ENCODE peak calls at places on chromosomes 3 and 15, in eight cellular contexts. T is hepatocyte; C is tibial artery; E is K562; A is dorsolateral prefrontal cortex; G is CD8-positive, alpha-beta T cell; Z is cardiac muscle cell; U is fibroblast of lung. N is an unnamed sample. For H3K27me3, the result is how much of the 10 kb centered on the place peaks cover.

GRCh38 chr3:127749787-127750225 is 72.5 kb downstream of the MGLL start:
- DNase-seq in Z (no peak), C (no peak), E (no peak), G (no peak), T (no peak), U (no peak), A (no peak), N (no peak)

GRCh38 chr15:69896606-69897005 is 201.1 kb downstream of the TLE3 start:
- DNase-seq in T (no peak), E (no peak), Z (no peak), U (no peak), C (no peak), G (no peak), A (no peak), N (no peak)

GRCh38 chr3:60399861-60400845 is 851.1 kb downstream of the FHIT start:
- DNase-seq in T (no peak), Z (no peak), U (peak), E (no peak), G (no peak), A (no peak), C (no peak), N (no peak)

GRCh38 chr3:71579934-71580318 is 3.6 kb downstream of the FOXP1 start:
- DNase-seq in C (no peak), A (no peak), T (peak), U (no peak), G (no peak), E (peak), Z (peak), N (peak)

GRCh38 chr3:71310595-71311319 is 272.8 kb downstream of the FOXP1 start:
- DNase-seq in Z (no peak), U (peak), T (no peak), E (no peak), C (no peak), A (no peak), G (no peak), N (no peak)

GRCh38 chr3:149703474-149703873 is 45.6 kb upstream of the WWTR1 start:
- DNase-seq in E (no peak), A (no peak), G (no peak), U (peak), C (no peak), Z (no peak), T (no peak), N (no peak)

GRCh38 chr3:185421577-185422232 is 58.8 kb downstream of the MAP3K13 start:
- DNase-seq in U (no peak), A (no peak), G (no peak), Z (no peak), T (no peak), C (no peak), E (no peak), N (no peak)

GRCh38 chr3:32432711-32433530 is 41.3 kb downstream of the CMTM7 start:
- DNase-seq in C (no peak), Z (no peak), G (no peak), A (no peak), T (no peak), U (peak), E (no peak), N (peak)

GRCh38 chr3:153295906-153296305 is 133.9 kb downstream of the RAP2B start:
- DNase-seq in C (no peak), G (no peak), U (peak), Z (no peak), E (no peak), T (no peak), A (no peak), N (no peak)

GRCh38 chr3:69012836-69013255 is 638 bp downstream of the EOGT start:
- DNase-seq in G (no peak), A (no peak), Z (peak), E (no peak), C (peak), U (peak), T (peak), N (peak)

GRCh38 chr15:34619151-34619550 is 35.7 kb upstream of the GOLGA8B start:
- DNase-seq in Z (no peak), C (no peak), T (no peak), E (no peak), U (no peak), G (no peak), A (no peak), N (no peak)

GRCh38 chr15:34613997-34614396 is 30.5 kb upstream of the GOLGA8B start:
- DNase-seq in T (no peak), E (no peak), C (no peak), A (no peak), Z (no peak), U (no peak), G (no peak), N (no peak)

GRCh38 chr15:34618073-34618472 is 34.6 kb upstream of the GOLGA8B start:
- DNase-seq in U (no peak), A (no peak), T (no peak), G (no peak), E (no peak), C (no peak), Z (peak), N (no peak)

GRCh38 chr15:34620122-34620521 is 36.7 kb upstream of the GOLGA8B start:
- DNase-seq in Z (no peak), G (no peak), C (no peak), E (no peak), U (no peak), A (no peak), T (no peak), N (no peak)

GRCh38 chr15:34616613-34617012 is 33.2 kb upstream of the GOLGA8B start:
- DNase-seq in Z (peak), E (peak), A (peak), C (no peak), T (peak), G (no peak), U (peak), N (peak)
- H3K27me3 ChIP-seq in Z (under half), E (under half), A (under half), C (under half), T (under half), G (under half), U (under half), N (under half)

GRCh38 chr15:85026304-85027032 is 44.8 kb downstream of the PDE8A start:
- DNase-seq in C (no peak), U (no peak), A (no peak), E (no peak), Z (no peak), G (no peak), T (no peak), N (no peak)
- H3K27ac ChIP-seq in C (peak), U (no peak), A (peak), E (no peak), Z (no peak), G (no peak), T (peak), N (peak)

GRCh38 chr3:150989208-150989607 is 16.7 kb upstream of the CLRN1 start:
- DNase-seq in E (no peak), A (no peak), U (no peak), T (no peak), G (no peak), C (no peak), Z (no peak), N (no peak)
- H3K27me3 ChIP-seq in E (under half), A (under half), U (under half), T (under half), G (under half), C (under half), Z (under half), N (under half)

GRCh38 chr3:62229201-62229600 is 144.1 kb downstream of the FEZF2 start:
- DNase-seq in T (no peak), G (no peak), A (peak), C (no peak), E (no peak), U (no peak), Z (no peak), N (no peak)

GRCh38 chr3:62226601-62227339 is 146.6 kb downstream of the FEZF2 start:
- DNase-seq in C (no peak), A (no peak), T (no peak), Z (no peak), U (no peak), E (no peak), G (no peak), N (no peak)

GRCh38 chr3:62233065-62233464 is 140.3 kb downstream of the FEZF2 start:
- DNase-seq in G (no peak), T (no peak), Z (no peak), E (no peak), C (no peak), U (no peak), A (no peak), N (no peak)

GRCh38 chr3:62229908-62230307 is 143.4 kb downstream of the FEZF2 start:
- DNase-seq in G (no peak), E (peak), A (no peak), C (no peak), Z (no peak), T (no peak), U (peak), N (no peak)

DNA sequence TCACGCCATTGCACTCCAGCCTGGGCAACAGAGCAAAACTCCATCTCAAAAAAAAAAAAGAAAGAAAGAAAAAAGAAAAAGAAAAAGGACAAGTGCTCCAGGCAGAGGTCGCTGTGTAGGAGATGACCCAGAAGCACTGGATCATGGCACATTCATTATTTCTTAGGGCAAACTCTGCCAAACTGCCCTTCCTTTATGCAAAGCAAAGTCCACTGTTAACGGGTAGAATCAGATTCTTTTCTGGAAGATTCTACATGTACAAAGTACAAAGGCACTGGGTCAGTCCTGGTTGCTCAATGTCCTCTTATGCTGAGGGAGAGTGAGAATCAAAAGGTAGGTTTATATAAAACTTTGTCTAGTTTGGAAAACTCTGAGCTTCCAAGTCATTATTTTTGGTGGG is 144.9 kb downstream of the FEZF2 start:
- DNase-seq in C (no peak), A (no peak), U (no peak), Z (no peak), G (no peak), T (no peak), E (no peak), N (peak)
- H3K27ac ChIP-seq in C (no peak), A (no peak), U (no peak), Z (no peak), G (no peak), T (no peak), E (no peak), N (no peak)

GRCh38 chr15:43871835-43872234 is 45.0 kb downstream of the WDR76 start:
- DNase-seq in E (no peak), C (no peak), G (no peak), A (no peak), U (no peak), Z (no peak), T (no peak), N (no peak)

GRCh38 chr15:43867096-43867495 is 40.3 kb downstream of the WDR76 start:
- DNase-seq in Z (no peak), C (no peak), E (no peak), G (no peak), A (no peak), U (no peak), T (peak), N (peak)

GRCh38 chr15:43872416-43873020 is 45.7 kb downstream of the WDR76 start:
- DNase-seq in G (no peak), A (peak), Z (peak), T (peak), E (peak), U (peak), C (no peak), N (peak)

GRCh38 chr15:43873651-43874050 is 46.8 kb downstream of the WDR76 start:
- DNase-seq in G (no peak), E (no peak), C (no peak), A (no peak), Z (no peak), U (no peak), T (no peak), N (no peak)

GRCh38 chr15:43868412-43868811 is 41.6 kb downstream of the WDR76 start:
- DNase-seq in A (no peak), Z (no peak), E (no peak), T (no peak), G (no peak), U (no peak), C (no peak), N (no peak)
- H3K27me3 ChIP-seq in A (under half), Z (under half), E (under half), T (under half), G (under half), U (under half), C (under half), N (under half)

GRCh38 chr3:72973031-72973723 is 23.4 kb upstream of the PPP4R2 start:
- DNase-seq in Z (no peak), E (no peak), U (no peak), C (no peak), T (peak), A (no peak), G (no peak), N (peak)
- H3K27ac ChIP-seq in Z (no peak), E (no peak), U (no peak), C (no peak), T (peak), A (no peak), G (no peak), N (no peak)